ENCODE peak calls at places on chromosomes 11 and 22, in ten cellular contexts. V is prostate gland, P is A549, G is fibroblast of lung, Q is H1, D is sigmoid colon, C is spleen, L is astrocyte, I is heart right ventricle, S is cardiac muscle cell. W is an unnamed sample. For H3K9me3, the result is how much of the 10 kb centered on the place peaks cover.

GRCh38 chr11:58654079-58654907 is 31.8 kb downstream of the CNTF start:
- DNase-seq in V (peak), P (peak), G (peak), Q (peak), D (peak), C (peak), L (peak), I (peak), S (peak), W (peak)

GRCh38 chr11:119942021-119942420 is 195.9 kb downstream of the TRIM29 start:
- DNase-seq in V (no peak), P (no peak), G (no peak), Q (peak), D (no peak), C (no peak), L (no peak), I (no peak), S (no peak), W (no peak)

GRCh38 chr11:103091441-103091809 is 535 bp downstream of the DCUN1D5 start:
- DNase-seq in V (peak), P (peak), G (peak), Q (peak), D (peak), C (peak), L (peak), I (peak), S (peak), W (peak)

GRCh38 chr11:128662960-128663359 is 30.9 kb upstream of the FLI1 start:
- DNase-seq in V (no peak), P (no peak), G (no peak), Q (no peak), D (no peak), C (no peak), L (no peak), I (no peak), S (no peak), W (no peak)

GRCh38 chr11:125001073-125001764 is 47.2 kb downstream of the CCDC15 start:
- DNase-seq in V (no peak), P (no peak), G (peak), Q (no peak), D (no peak), C (no peak), L (peak), I (no peak), S (no peak), W (no peak)

GRCh38 chr22:20034143-20034542 is 13.2 kb downstream of the TANGO2 start:
- DNase-seq in V (no peak), P (no peak), G (no peak), Q (no peak), D (no peak), C (no peak), L (no peak), I (no peak), S (no peak), W (no peak)

GRCh38 chr22:43511276-43511910 is 99.6 kb downstream of the MPPED1 start:
- DNase-seq in V (no peak), P (no peak), G (no peak), Q (no peak), D (no peak), C (no peak), L (no peak), I (no peak), S (no peak), W (no peak)

GRCh38 chr22:31944700-31945477 is 554 bp downstream of the YWHAH start:
- DNase-seq in V (peak), P (no peak), G (no peak), Q (peak), D (peak), C (peak), L (no peak), I (peak), S (peak), W (peak)

GRCh38 chr11:62791501-62792192 is at the start of gene TMEM223:
- DNase-seq in V (peak), P (peak), G (peak), Q (peak), D (peak), C (peak), L (peak), I (peak), S (peak), W (peak)

GRCh38 chr11:71556018-71556417 is 7.8 kb downstream of the KRTAP5-9 start:
- DNase-seq in V (no peak), P (no peak), G (no peak), Q (no peak), D (no peak), C (no peak), L (no peak), I (no peak), S (no peak), W (no peak)

GRCh38 chr11:111635706-111636045 is 33.4 kb downstream of the SIK2 start:
- DNase-seq in V (no peak), P (no peak), G (peak), Q (no peak), D (peak), C (no peak), L (peak), I (peak), S (no peak), W (peak)

GRCh38 chr22:44516841-44517240 is 18.8 kb upstream of the RTL6 start:
- DNase-seq in V (no peak), P (no peak), G (no peak), Q (no peak), D (no peak), C (no peak), L (no peak), I (no peak), S (no peak), W (no peak)

GRCh38 chr11:68271023-68271780 is 571 bp downstream of the C11orf24 start:
- DNase-seq in V (no peak), P (peak), G (peak), Q (peak), D (peak), C (peak), L (peak), I (peak), S (peak), W (peak)

GRCh38 chr11:98194611-98195010 is 826.1 kb upstream of the CNTN5 start:
- DNase-seq in V (no peak), P (no peak), G (no peak), Q (no peak), D (no peak), C (no peak), L (no peak), I (no peak), S (no peak), W (no peak)

GRCh38 chr22:20751185-20751851 is 22.6 kb upstream of the SERPIND1 start:
- DNase-seq in V (peak), P (no peak), G (no peak), Q (peak), D (no peak), C (no peak), L (no peak), I (no peak), S (peak), W (no peak)

GRCh38 chr11:35976434-35976833 is 32.6 kb downstream of the LDLRAD3 start:
- DNase-seq in V (no peak), P (no peak), G (no peak), Q (no peak), D (no peak), C (no peak), L (no peak), I (no peak), S (no peak), W (no peak)

GRCh38 chr11:469684-470667 is 19.9 kb downstream of the PTDSS2 start:
- DNase-seq in V (peak), P (peak), G (peak), Q (no peak), D (peak), C (peak), L (peak), I (peak), S (no peak), W (no peak)

GRCh38 chr11:4115128-4115527 is 20.5 kb downstream of the RRM1 start:
- DNase-seq in V (no peak), P (no peak), G (no peak), Q (no peak), D (no peak), C (no peak), L (no peak), I (no peak), S (no peak), W (no peak)

GRCh38 chr11:32052218-32052617 is 38.7 kb upstream of the RCN1 start:
- DNase-seq in V (peak), P (peak), G (peak), Q (peak), D (peak), C (no peak), L (peak), I (peak), S (peak), W (peak)

GRCh38 chr11:119293461-119293860 is 23.5 kb downstream of the MCAM start:
- DNase-seq in V (no peak), P (no peak), G (no peak), Q (no peak), D (no peak), C (no peak), L (no peak), I (no peak), S (no peak), W (no peak)

GRCh38 chr11:64852804-64853520 is 8.5 kb upstream of the CDC42BPG start:
- DNase-seq in V (no peak), P (no peak), G (no peak), Q (no peak), D (no peak), C (peak), L (no peak), I (no peak), S (no peak), W (no peak)

GRCh38 chr11:1052133-1053011 is 15.9 kb upstream of the MUC6 start:
- DNase-seq in V (no peak), P (no peak), G (no peak), Q (no peak), D (peak), C (peak), L (no peak), I (no peak), S (no peak), W (peak)

GRCh38 chr11:76880314-76880713 is 19.6 kb downstream of the ACER3 start:
- DNase-seq in V (no peak), P (no peak), G (no peak), Q (no peak), D (no peak), C (no peak), L (no peak), I (no peak), S (no peak), W (no peak)

GRCh38 chr22:41898645-41899044 is 16.2 kb downstream of the SHISA8 start:
- DNase-seq in V (no peak), P (no peak), G (no peak), Q (no peak), D (no peak), C (no peak), L (no peak), I (no peak), S (no peak), W (no peak)

GRCh38 chr22:43376765-43377485 is 33.8 kb upstream of the SCUBE1 start:
- DNase-seq in V (no peak), P (no peak), G (peak), Q (no peak), D (no peak), C (no peak), L (peak), I (no peak), S (no peak), W (no peak)

GRCh38 chr11:126318642-126319373 is 14.9 kb downstream of the DCPS start:
- DNase-seq in V (peak), P (no peak), G (peak), Q (no peak), D (peak), C (no peak), L (peak), I (peak), S (no peak), W (peak)

GRCh38 chr22:20267441-20268288 is 453 bp downstream of the RTN4R start:
- DNase-seq in V (no peak), P (no peak), G (no peak), Q (peak), D (no peak), C (no peak), L (no peak), I (no peak), S (peak), W (no peak)

GRCh38 chr11:76602431-76602861 is 68.1 kb downstream of the LRRC32 start:
- DNase-seq in V (no peak), P (no peak), G (no peak), Q (peak), D (no peak), C (peak), L (no peak), I (peak), S (no peak), W (peak)

GRCh38 chr11:67352546-67353316 is 615 bp downstream of the POLD4 start:
- DNase-seq in V (peak), P (no peak), G (no peak), Q (no peak), D (peak), C (peak), L (no peak), I (peak), S (no peak), W (peak)

GRCh38 chr11:41237386-41237785 is 222.1 kb downstream of the LRRC4C start:
- DNase-seq in V (no peak), P (no peak), G (peak), Q (no peak), D (no peak), C (no peak), L (no peak), I (no peak), S (no peak), W (no peak)

GRCh38 chr22:42376721-42377177 is 55.5 kb downstream of the NFAM1 start:
- DNase-seq in V (no peak), P (no peak), G (peak), Q (no peak), D (peak), C (peak), L (peak), I (peak), S (peak), W (no peak)

GRCh38 chr11:120400564-120401364 is 64.6 kb downstream of the ARHGEF12 start:
- DNase-seq in V (peak), P (peak), G (peak), Q (no peak), D (no peak), C (no peak), L (peak), I (peak), S (no peak), W (peak)

GRCh38 chr11:131533164-131533563 is 162.7 kb downstream of the NTM start:
- DNase-seq in V (no peak), P (no peak), G (no peak), Q (no peak), D (no peak), C (no peak), L (no peak), I (no peak), S (no peak), W (no peak)

GRCh38 chr22:32801436-32802290 is at the start of gene TIMP3:
- DNase-seq in V (peak), P (peak), G (peak), Q (peak), D (peak), C (peak), L (peak), I (peak), S (peak), W (peak)

GRCh38 chr11:17169876-17170275 is 37.9 kb downstream of the PIK3C2A start:
- DNase-seq in V (no peak), P (no peak), G (no peak), Q (no peak), D (no peak), C (no peak), L (no peak), I (no peak), S (no peak), W (no peak)

GRCh38 chr22:37072673-37073072 is 21.1 kb downstream of the KCTD17 start:
- DNase-seq in V (no peak), P (no peak), G (no peak), Q (no peak), D (no peak), C (no peak), L (no peak), I (no peak), S (no peak), W (no peak)

GRCh38 chr22:45064313-45065268 is 54.8 kb upstream of the PHF21B start:
- DNase-seq in V (no peak), P (no peak), G (peak), Q (no peak), D (no peak), C (no peak), L (peak), I (no peak), S (no peak), W (no peak)

GRCh38 chr22:31122532-31123291 is at the start of gene INPP5J:
- DNase-seq in V (peak), P (peak), G (peak), Q (no peak), D (peak), C (peak), L (peak), I (peak), S (peak), W (peak)

GRCh38 chr22:37109242-37109917 is at the start of gene TMPRSS6:
- DNase-seq in V (no peak), P (no peak), G (no peak), Q (no peak), D (no peak), C (no peak), L (no peak), I (no peak), S (no peak), W (no peak)

GRCh38 chr11:34644669-34645406 is 23.9 kb downstream of the EHF start:
- DNase-seq in V (no peak), P (peak), G (peak), Q (no peak), D (no peak), C (no peak), L (peak), I (no peak), S (no peak), W (no peak)

GRCh38 chr11:117670443-117670842 is 126.6 kb downstream of the DSCAML1 start:
- DNase-seq in V (no peak), P (no peak), G (no peak), Q (no peak), D (no peak), C (no peak), L (no peak), I (no peak), S (no peak), W (no peak)

GRCh38 chr11:117669616-117670015 is 127.4 kb downstream of the DSCAML1 start:
- DNase-seq in V (no peak), P (no peak), G (no peak), Q (no peak), D (no peak), C (no peak), L (no peak), I (no peak), S (no peak), W (no peak)

GRCh38 chr11:117670924-117671323 is 126.1 kb downstream of the DSCAML1 start:
- DNase-seq in V (no peak), P (no peak), G (no peak), Q (no peak), D (no peak), C (no peak), L (no peak), I (no peak), S (no peak), W (no peak)

GRCh38 chr11:117668291-117668690 is 128.7 kb downstream of the DSCAML1 start:
- DNase-seq in V (no peak), P (no peak), G (no peak), Q (no peak), D (no peak), C (no peak), L (no peak), I (no peak), S (no peak), W (no peak)

DNA sequence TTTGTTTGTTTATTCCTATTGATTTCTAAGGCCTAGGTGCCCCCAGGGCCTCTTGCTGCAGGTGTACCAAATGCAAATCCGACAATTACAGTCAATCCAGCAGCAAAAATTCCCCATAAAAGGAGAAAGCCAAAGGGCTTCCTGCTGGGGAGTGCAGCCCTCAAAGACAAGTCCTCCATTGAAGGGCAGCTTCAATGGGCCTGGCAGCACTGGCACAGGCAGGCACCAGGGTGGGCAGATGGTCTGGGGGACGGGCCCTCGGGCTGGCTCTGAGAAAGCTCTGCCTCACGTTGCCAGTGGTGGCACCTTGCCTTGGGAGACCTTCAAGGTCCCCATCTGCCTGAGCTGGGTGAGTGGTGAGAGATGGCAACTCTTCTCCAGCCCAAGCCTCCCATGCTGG is 128.0 kb downstream of the DSCAML1 start:
- DNase-seq in V (no peak), P (no peak), G (no peak), Q (no peak), D (no peak), C (no peak), L (no peak), I (no peak), S (no peak), W (no peak)
- H3K27ac ChIP-seq in V (no peak), P (no peak), G (no peak), Q (no peak), D (no peak), C (no peak), L (no peak), I (no peak), S (no peak), W (no peak)

GRCh38 chr22:23239429-23239828 is 59.1 kb downstream of the BCR start:
- DNase-seq in V (no peak), P (no peak), G (no peak), Q (no peak), D (no peak), C (no peak), L (no peak), I (no peak), S (no peak), W (no peak)

GRCh38 chr22:23241562-23242472 is 61.5 kb downstream of the BCR start:
- DNase-seq in V (no peak), P (no peak), G (no peak), Q (no peak), D (no peak), C (no peak), L (no peak), I (no peak), S (no peak), W (no peak)

GRCh38 chr22:23242473-23243001 is 62.2 kb downstream of the BCR start:
- DNase-seq in V (no peak), P (no peak), G (peak), Q (peak), D (no peak), C (no peak), L (peak), I (no peak), S (peak), W (no peak)

GRCh38 chr22:23238707-23239106 is 58.4 kb downstream of the BCR start:
- DNase-seq in V (no peak), P (no peak), G (no peak), Q (no peak), D (no peak), C (no peak), L (no peak), I (no peak), S (no peak), W (no peak)

GRCh38 chr22:23240639-23241389 is 60.5 kb downstream of the BCR start:
- DNase-seq in V (no peak), P (peak), G (no peak), Q (no peak), D (no peak), C (no peak), L (no peak), I (no peak), S (no peak), W (no peak)
- TF ChIP-seq CTCF in V (no peak), P (no peak), G (peak), Q (peak), D (no peak), C (peak), L (no peak), I (peak), S (peak), W (no peak)

DNA sequence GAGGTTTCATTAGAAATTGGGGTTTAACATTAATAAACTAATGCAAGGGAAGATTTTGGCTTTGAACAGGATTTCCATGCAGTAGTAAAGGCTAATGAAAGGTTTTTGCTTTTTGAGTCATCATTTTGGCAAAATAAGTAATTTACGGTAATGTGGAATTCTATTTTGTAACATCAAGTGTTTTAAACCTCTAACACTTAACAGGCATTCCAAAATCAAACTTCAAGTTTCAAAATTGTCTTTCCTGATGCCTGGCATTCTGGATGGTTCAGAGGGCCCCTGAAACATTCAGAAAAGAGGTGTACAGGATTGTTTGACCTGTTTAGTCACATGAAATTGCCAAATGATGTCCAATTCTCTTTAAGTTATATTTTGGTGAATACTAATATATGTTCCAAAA is 90.4 kb upstream of the GNAZ start:
- DNase-seq in V (no peak), P (no peak), G (no peak), Q (no peak), D (no peak), C (no peak), L (no peak), I (no peak), S (no peak), W (no peak)
- H3K9me3 ChIP-seq in V (under half), P (under half), G (under half), Q (under half), D (under half), C (under half), L (under half), I (under half), S (under half), W (under half)

GRCh38 chr11:114301088-114301487 is 4.9 kb downstream of the NNMT start:
- DNase-seq in V (no peak), P (no peak), G (no peak), Q (no peak), D (no peak), C (no peak), L (no peak), I (no peak), S (no peak), W (no peak)
- H3K27ac ChIP-seq in V (no peak), P (peak), G (no peak), Q (no peak), D (no peak), C (no peak), L (no peak), I (peak), S (no peak), W (no peak)

DNA sequence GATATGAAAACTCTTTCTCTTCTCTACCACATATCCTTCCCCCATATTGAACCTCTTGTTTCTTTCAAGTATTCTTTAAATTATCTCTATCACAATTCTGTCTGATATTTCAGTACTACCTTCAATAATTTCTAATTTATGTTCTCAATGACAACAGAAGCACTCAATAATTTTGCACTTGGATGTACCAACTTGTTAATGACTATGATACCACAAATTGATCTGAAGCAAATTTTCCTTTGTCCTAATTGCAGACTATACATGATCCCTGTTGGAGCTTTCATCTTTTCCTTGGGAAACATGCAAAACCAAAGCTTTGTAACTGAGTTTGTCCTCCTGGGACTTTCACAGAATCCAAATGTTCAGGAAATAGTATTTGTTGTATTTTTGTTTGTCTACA is at the start of gene OR4C15:
- DNase-seq in V (no peak), P (no peak), G (no peak), Q (no peak), D (no peak), C (no peak), L (no peak), I (no peak), S (no peak), W (no peak)
- TF ChIP-seq CTCF in V (no peak), P (no peak), G (no peak), Q (no peak), D (no peak), C (no peak), L (no peak), I (no peak), S (no peak), W (no peak)

W was measured in pancreas.